ENCODE peak calls at places on chromosomes 3 and 15, in eight cellular contexts. One of them, this sample, is unnamed.

GRCh38 chr3:32401141-32401540 is 9.5 kb downstream of the CMTM7 start:
- DNase-seq in Ammon's horn: no peak
- DNase-seq in HT1080: no peak
- DNase-seq in HTR-8/SVneo: no peak
- DNase-seq in activated T-helper 1 cell treated with Interleukin-2 at 50 U/mL for 16 hours: no peak
- DNase-seq in myocyte: no peak
- DNase-seq in activated T-cell treated with anti-CD3 and anti-CD28 coated beads, Interleukin-2, amount 50 U/mL, for 72 hours: no peak
- DNase-seq in aorta: no peak
- DNase-seq in this sample: no peak

GRCh38 chr15:79954659-79955058 is 16.3 kb downstream of the BCL2A1 start:
- DNase-seq in Ammon's horn: peak
- DNase-seq in HT1080: no peak
- DNase-seq in HTR-8/SVneo: no peak
- DNase-seq in activated T-helper 1 cell treated with Interleukin-2 at 50 U/mL for 16 hours: no peak
- DNase-seq in myocyte: no peak
- DNase-seq in activated T-cell treated with anti-CD3 and anti-CD28 coated beads, Interleukin-2, amount 50 U/mL, for 72 hours: no peak
- DNase-seq in aorta: peak
- DNase-seq in this sample: no peak

GRCh38 chr3:57118279-57118678 is 46.9 kb downstream of the IL17RD start:
- DNase-seq in Ammon's horn: no peak
- DNase-seq in HT1080: no peak
- DNase-seq in HTR-8/SVneo: no peak
- DNase-seq in activated T-helper 1 cell treated with Interleukin-2 at 50 U/mL for 16 hours: no peak
- DNase-seq in myocyte: no peak
- DNase-seq in activated T-cell treated with anti-CD3 and anti-CD28 coated beads, Interleukin-2, amount 50 U/mL, for 72 hours: no peak
- DNase-seq in aorta: no peak
- DNase-seq in this sample: no peak

GRCh38 chr3:28348286-28348636 is 260 bp upstream of the ZCWPW2 start:
- DNase-seq in Ammon's horn: no peak
- DNase-seq in HT1080: no peak
- DNase-seq in HTR-8/SVneo: no peak
- DNase-seq in activated T-helper 1 cell treated with Interleukin-2 at 50 U/mL for 16 hours: no peak
- DNase-seq in myocyte: peak
- DNase-seq in activated T-cell treated with anti-CD3 and anti-CD28 coated beads, Interleukin-2, amount 50 U/mL, for 72 hours: no peak
- DNase-seq in aorta: no peak
- DNase-seq in this sample: no peak

GRCh38 chr3:182925330-182925943 is 54.9 kb downstream of the DCUN1D1 start:
- DNase-seq in Ammon's horn: peak
- DNase-seq in HT1080: no peak
- DNase-seq in HTR-8/SVneo: no peak
- DNase-seq in activated T-helper 1 cell treated with Interleukin-2 at 50 U/mL for 16 hours: no peak
- DNase-seq in myocyte: peak
- DNase-seq in activated T-cell treated with anti-CD3 and anti-CD28 coated beads, Interleukin-2, amount 50 U/mL, for 72 hours: no peak
- DNase-seq in aorta: peak
- DNase-seq in this sample: no peak

GRCh38 chr3:197573048-197573767 is 17.4 kb upstream of the BDH1 start:
- DNase-seq in Ammon's horn: no peak
- DNase-seq in HT1080: no peak
- DNase-seq in HTR-8/SVneo: no peak
- DNase-seq in activated T-helper 1 cell treated with Interleukin-2 at 50 U/mL for 16 hours: no peak
- DNase-seq in myocyte: no peak
- DNase-seq in activated T-cell treated with anti-CD3 and anti-CD28 coated beads, Interleukin-2, amount 50 U/mL, for 72 hours: no peak
- DNase-seq in aorta: no peak
- DNase-seq in this sample: no peak

GRCh38 chr15:32743411-32744145 is 25.8 kb downstream of the GREM1 start:
- DNase-seq in Ammon's horn: no peak
- DNase-seq in HT1080: peak
- DNase-seq in HTR-8/SVneo: no peak
- DNase-seq in activated T-helper 1 cell treated with Interleukin-2 at 50 U/mL for 16 hours: no peak
- DNase-seq in myocyte: no peak
- DNase-seq in activated T-cell treated with anti-CD3 and anti-CD28 coated beads, Interleukin-2, amount 50 U/mL, for 72 hours: no peak
- DNase-seq in aorta: no peak
- DNase-seq in this sample: no peak

GRCh38 chr3:151909720-151910405 is 36.4 kb downstream of the SUCNR1 start:
- DNase-seq in Ammon's horn: no peak
- DNase-seq in HT1080: no peak
- DNase-seq in HTR-8/SVneo: no peak
- DNase-seq in activated T-helper 1 cell treated with Interleukin-2 at 50 U/mL for 16 hours: no peak
- DNase-seq in myocyte: no peak
- DNase-seq in activated T-cell treated with anti-CD3 and anti-CD28 coated beads, Interleukin-2, amount 50 U/mL, for 72 hours: no peak
- DNase-seq in aorta: no peak
- DNase-seq in this sample: no peak

GRCh38 chr3:58129041-58129440 is 81.7 kb downstream of the DNASE1L3 start:
- DNase-seq in Ammon's horn: no peak
- DNase-seq in HT1080: no peak
- DNase-seq in HTR-8/SVneo: no peak
- DNase-seq in activated T-helper 1 cell treated with Interleukin-2 at 50 U/mL for 16 hours: no peak
- DNase-seq in myocyte: peak
- DNase-seq in activated T-cell treated with anti-CD3 and anti-CD28 coated beads, Interleukin-2, amount 50 U/mL, for 72 hours: no peak
- DNase-seq in aorta: no peak
- DNase-seq in this sample: no peak

GRCh38 chr3:13896473-13897154 is 16.7 kb upstream of the WNT7A start:
- DNase-seq in Ammon's horn: peak
- DNase-seq in HT1080: peak
- DNase-seq in HTR-8/SVneo: peak
- DNase-seq in activated T-helper 1 cell treated with Interleukin-2 at 50 U/mL for 16 hours: peak
- DNase-seq in myocyte: peak
- DNase-seq in activated T-cell treated with anti-CD3 and anti-CD28 coated beads, Interleukin-2, amount 50 U/mL, for 72 hours: peak
- DNase-seq in aorta: no peak
- DNase-seq in this sample: no peak

GRCh38 chr3:113255100-113255853 is 43.9 kb downstream of the BOC start:
- DNase-seq in Ammon's horn: peak
- DNase-seq in HT1080: peak
- DNase-seq in HTR-8/SVneo: no peak
- DNase-seq in activated T-helper 1 cell treated with Interleukin-2 at 50 U/mL for 16 hours: no peak
- DNase-seq in myocyte: peak
- DNase-seq in activated T-cell treated with anti-CD3 and anti-CD28 coated beads, Interleukin-2, amount 50 U/mL, for 72 hours: no peak
- DNase-seq in aorta: peak
- DNase-seq in this sample: no peak

GRCh38 chr3:57706462-57706861 is 13.6 kb upstream of the DENND6A start:
- DNase-seq in Ammon's horn: no peak
- DNase-seq in HT1080: peak
- DNase-seq in HTR-8/SVneo: no peak
- DNase-seq in activated T-helper 1 cell treated with Interleukin-2 at 50 U/mL for 16 hours: no peak
- DNase-seq in myocyte: no peak
- DNase-seq in activated T-cell treated with anti-CD3 and anti-CD28 coated beads, Interleukin-2, amount 50 U/mL, for 72 hours: no peak
- DNase-seq in aorta: no peak
- DNase-seq in this sample: no peak

GRCh38 chr15:72781621-72782020 is 1.9 kb downstream of the ADPGK start:
- DNase-seq in Ammon's horn: no peak
- DNase-seq in HT1080: no peak
- DNase-seq in HTR-8/SVneo: no peak
- DNase-seq in activated T-helper 1 cell treated with Interleukin-2 at 50 U/mL for 16 hours: no peak
- DNase-seq in myocyte: no peak
- DNase-seq in activated T-cell treated with anti-CD3 and anti-CD28 coated beads, Interleukin-2, amount 50 U/mL, for 72 hours: no peak
- DNase-seq in aorta: no peak
- DNase-seq in this sample: no peak

GRCh38 chr3:100873624-100874023 is 119.6 kb downstream of the ABI3BP start:
- DNase-seq in Ammon's horn: no peak
- DNase-seq in HT1080: no peak
- DNase-seq in HTR-8/SVneo: no peak
- DNase-seq in activated T-helper 1 cell treated with Interleukin-2 at 50 U/mL for 16 hours: no peak
- DNase-seq in myocyte: no peak
- DNase-seq in activated T-cell treated with anti-CD3 and anti-CD28 coated beads, Interleukin-2, amount 50 U/mL, for 72 hours: no peak
- DNase-seq in aorta: no peak
- DNase-seq in this sample: no peak

GRCh38 chr15:20349774-20350498 is 191.7 kb downstream of the GOLGA6L6 start:
- DNase-seq in Ammon's horn: no peak
- DNase-seq in HT1080: no peak
- DNase-seq in HTR-8/SVneo: no peak
- DNase-seq in activated T-helper 1 cell treated with Interleukin-2 at 50 U/mL for 16 hours: no peak
- DNase-seq in myocyte: no peak
- DNase-seq in activated T-cell treated with anti-CD3 and anti-CD28 coated beads, Interleukin-2, amount 50 U/mL, for 72 hours: no peak
- DNase-seq in aorta: peak
- DNase-seq in this sample: no peak

GRCh38 chr15:60936186-60936585 is 292.9 kb downstream of the RORA start:
- DNase-seq in Ammon's horn: no peak
- DNase-seq in HT1080: no peak
- DNase-seq in HTR-8/SVneo: no peak
- DNase-seq in activated T-helper 1 cell treated with Interleukin-2 at 50 U/mL for 16 hours: no peak
- DNase-seq in myocyte: no peak
- DNase-seq in activated T-cell treated with anti-CD3 and anti-CD28 coated beads, Interleukin-2, amount 50 U/mL, for 72 hours: no peak
- DNase-seq in aorta: no peak
- DNase-seq in this sample: no peak

GRCh38 chr3:58713715-58714401 is 47.3 kb upstream of the FAM3D start:
- DNase-seq in Ammon's horn: no peak
- DNase-seq in HT1080: no peak
- DNase-seq in HTR-8/SVneo: no peak
- DNase-seq in activated T-helper 1 cell treated with Interleukin-2 at 50 U/mL for 16 hours: no peak
- DNase-seq in myocyte: no peak
- DNase-seq in activated T-cell treated with anti-CD3 and anti-CD28 coated beads, Interleukin-2, amount 50 U/mL, for 72 hours: no peak
- DNase-seq in aorta: no peak
- DNase-seq in this sample: no peak